ENCODE peak calls at places on chromosomes 1 and 21, in nine cellular contexts. T is spleen, O is adrenal gland, S is psoas muscle, H is aorta, C is Peyer's patch, W is GM23248, V is brain microvascular endothelial cell, E is body of pancreas. Y is an unnamed sample. For H3K27me3, the result is how much of the 10 kb centered on the place peaks cover.

GRCh38 chr1:6854166-6854565 is 68.9 kb downstream of the CAMTA1 start:
- DNase-seq in T (no peak), O (no peak), S (no peak), H (no peak), C (no peak), W (no peak), V (no peak), E (no peak), Y (no peak)

GRCh38 chr1:224300346-224300745 is 29.6 kb downstream of the NVL start:
- DNase-seq in T (no peak), O (peak), S (no peak), H (no peak), C (no peak), W (peak), V (peak), E (no peak), Y (no peak)

GRCh38 chr1:38037481-38037939 is 9.1 kb downstream of the POU3F1 start:
- DNase-seq in T (no peak), O (no peak), S (no peak), H (no peak), C (no peak), W (peak), V (no peak), E (no peak), Y (peak)

GRCh38 chr1:176434200-176434599 is 28.8 kb upstream of the PAPPA2 start:
- DNase-seq in T (no peak), O (no peak), S (no peak), H (no peak), C (no peak), W (no peak), V (no peak), E (no peak), Y (no peak)

GRCh38 chr1:206111528-206111927 is 5.7 kb downstream of the AVPR1B start:
- DNase-seq in T (no peak), O (no peak), S (no peak), H (no peak), C (no peak), W (no peak), V (no peak), E (no peak), Y (no peak)

GRCh38 chr1:88736633-88737248 is 52.7 kb downstream of the PKN2 start:
- DNase-seq in T (no peak), O (no peak), S (no peak), H (no peak), C (no peak), W (peak), V (peak), E (peak), Y (peak)

GRCh38 chr1:2639607-2640521 is 7.0 kb upstream of the MMEL1 start:
- DNase-seq in T (no peak), O (no peak), S (no peak), H (no peak), C (no peak), W (no peak), V (no peak), E (no peak), Y (peak)

GRCh38 chr21:35401476-35401875 is 352.4 kb upstream of the RUNX1 start:
- DNase-seq in T (no peak), O (no peak), S (no peak), H (no peak), C (no peak), W (peak), V (peak), E (no peak), Y (no peak)

GRCh38 chr1:201535046-201535777 is 3.7 kb upstream of the NAV1 start:
- DNase-seq in T (no peak), O (no peak), S (no peak), H (no peak), C (no peak), W (peak), V (no peak), E (no peak), Y (no peak)

GRCh38 chr1:3195966-3196515 is 127.0 kb downstream of the PRDM16 start:
- DNase-seq in T (no peak), O (no peak), S (no peak), H (no peak), C (no peak), W (no peak), V (no peak), E (no peak), Y (no peak)

GRCh38 chr1:36517415-36517814 is 34.7 kb upstream of the CSF3R start:
- DNase-seq in T (no peak), O (no peak), S (no peak), H (no peak), C (no peak), W (no peak), V (no peak), E (no peak), Y (no peak)

GRCh38 chr1:51642739-51643142 is 25.8 kb downstream of the OSBPL9 start:
- DNase-seq in T (no peak), O (no peak), S (no peak), H (no peak), C (no peak), W (peak), V (peak), E (peak), Y (no peak)

GRCh38 chr1:11298390-11299224 is 25.6 kb downstream of the UBIAD1 start:
- DNase-seq in T (no peak), O (no peak), S (peak), H (no peak), C (no peak), W (no peak), V (no peak), E (no peak), Y (no peak)

GRCh38 chr1:1040004-1040991 is 20.4 kb downstream of the AGRN start:
- DNase-seq in T (peak), O (peak), S (peak), H (peak), C (peak), W (peak), V (peak), E (peak), Y (peak)

GRCh38 chr1:163346326-163346870 is 24.6 kb downstream of the NUF2 start:
- DNase-seq in T (no peak), O (no peak), S (no peak), H (no peak), C (no peak), W (peak), V (peak), E (no peak), Y (no peak)

GRCh38 chr1:197691816-197692215 is 83.5 kb downstream of the DENND1B start:
- DNase-seq in T (no peak), O (no peak), S (no peak), H (no peak), C (no peak), W (no peak), V (no peak), E (no peak), Y (peak)

GRCh38 chr1:156051011-156051725 is 2.4 kb downstream of the UBQLN4 start:
- DNase-seq in T (no peak), O (no peak), S (peak), H (no peak), C (no peak), W (no peak), V (no peak), E (no peak), Y (no peak)

GRCh38 chr21:42988234-42988965 is 14.0 kb downstream of the PKNOX1 start:
- DNase-seq in T (no peak), O (no peak), S (no peak), H (no peak), C (no peak), W (peak), V (no peak), E (no peak), Y (no peak)

GRCh38 chr1:165854101-165854845 is 26.9 kb downstream of the UCK2 start:
- DNase-seq in T (no peak), O (no peak), S (no peak), H (no peak), C (no peak), W (peak), V (peak), E (peak), Y (no peak)

GRCh38 chr1:42335050-42335808 is at the start of gene FOXJ3:
- DNase-seq in T (peak), O (peak), S (peak), H (peak), C (peak), W (peak), V (peak), E (peak), Y (peak)

GRCh38 chr1:233183226-233184020 is 112.1 kb downstream of the PCNX2 start:
- DNase-seq in T (no peak), O (no peak), S (no peak), H (no peak), C (no peak), W (peak), V (peak), E (no peak), Y (no peak)

GRCh38 chr1:202498542-202498941 is 150.0 kb downstream of the PPP1R12B start:
- DNase-seq in T (no peak), O (no peak), S (no peak), H (no peak), C (no peak), W (peak), V (peak), E (no peak), Y (no peak)

GRCh38 chr1:234745844-234746797 is 136.1 kb upstream of the IRF2BP2 start:
- DNase-seq in T (no peak), O (no peak), S (no peak), H (no peak), C (no peak), W (peak), V (peak), E (no peak), Y (no peak)

GRCh38 chr1:119885903-119886783 is 10.2 kb downstream of the ADAM30 start:
- DNase-seq in T (peak), O (peak), S (no peak), H (peak), C (peak), W (peak), V (peak), E (peak), Y (peak)

GRCh38 chr1:18643154-18644012 is 12.7 kb downstream of the PAX7 start:
- DNase-seq in T (no peak), O (no peak), S (no peak), H (no peak), C (no peak), W (no peak), V (no peak), E (no peak), Y (peak)

GRCh38 chr1:38370716-38371504 is 324.3 kb upstream of the POU3F1 start:
- DNase-seq in T (no peak), O (no peak), S (no peak), H (no peak), C (no peak), W (no peak), V (no peak), E (no peak), Y (no peak)

GRCh38 chr1:3664700-3665375 is 12.5 kb downstream of the TP73 start:
- DNase-seq in T (peak), O (no peak), S (no peak), H (peak), C (no peak), W (no peak), V (no peak), E (no peak), Y (no peak)

GRCh38 chr1:20069932-20070331 is at the start of gene PLA2G5:
- DNase-seq in T (no peak), O (peak), S (peak), H (peak), C (no peak), W (peak), V (no peak), E (peak), Y (no peak)

GRCh38 chr1:19068639-19069276 is 112.3 kb upstream of the IFFO2 start:
- DNase-seq in T (no peak), O (no peak), S (no peak), H (no peak), C (no peak), W (no peak), V (no peak), E (no peak), Y (no peak)

GRCh38 chr1:181149326-181150000 is 61.0 kb downstream of the IER5 start:
- DNase-seq in T (peak), O (no peak), S (no peak), H (no peak), C (no peak), W (no peak), V (no peak), E (no peak), Y (peak)

GRCh38 chr1:183810756-183811155 is 5.8 kb downstream of the RGL1 start:
- DNase-seq in T (no peak), O (no peak), S (no peak), H (no peak), C (no peak), W (peak), V (no peak), E (no peak), Y (no peak)

GRCh38 chr1:22600071-22600816 is 36.2 kb upstream of the C1QA start:
- DNase-seq in T (no peak), O (no peak), S (peak), H (no peak), C (no peak), W (no peak), V (no peak), E (no peak), Y (peak)

GRCh38 chr1:208164609-208165008 is 79.6 kb downstream of the PLXNA2 start:
- DNase-seq in T (no peak), O (no peak), S (no peak), H (no peak), C (no peak), W (no peak), V (no peak), E (no peak), Y (peak)

GRCh38 chr21:30668776-30669175 is 26.1 kb downstream of the KRTAP20-3 start:
- DNase-seq in T (no peak), O (no peak), S (no peak), H (no peak), C (no peak), W (no peak), V (no peak), E (no peak), Y (no peak)
- H3K4me3 ChIP-seq in T (no peak), O (no peak), S (no peak), H (no peak), C (no peak), W (no peak), V (no peak), E (no peak), Y (no peak)

GRCh38 chr1:228744356-228744755 is 9.1 kb downstream of the RHOU start:
- DNase-seq in T (no peak), O (no peak), S (no peak), H (no peak), C (no peak), W (no peak), V (no peak), E (no peak), Y (no peak)
- H3K27me3 ChIP-seq in T (under half), O (under half), S (under half), H (under half), C (under half), W (under half), V (under half), E (under half), Y (under half)

GRCh38 chr1:100769906-100770646 is 50.5 kb downstream of the VCAM1 start:
- DNase-seq in T (no peak), O (no peak), S (no peak), H (no peak), C (no peak), W (no peak), V (no peak), E (no peak), Y (no peak)
- H3K4me3 ChIP-seq in T (no peak), O (no peak), S (no peak), H (no peak), C (no peak), W (no peak), V (no peak), E (no peak), Y (no peak)

DNA sequence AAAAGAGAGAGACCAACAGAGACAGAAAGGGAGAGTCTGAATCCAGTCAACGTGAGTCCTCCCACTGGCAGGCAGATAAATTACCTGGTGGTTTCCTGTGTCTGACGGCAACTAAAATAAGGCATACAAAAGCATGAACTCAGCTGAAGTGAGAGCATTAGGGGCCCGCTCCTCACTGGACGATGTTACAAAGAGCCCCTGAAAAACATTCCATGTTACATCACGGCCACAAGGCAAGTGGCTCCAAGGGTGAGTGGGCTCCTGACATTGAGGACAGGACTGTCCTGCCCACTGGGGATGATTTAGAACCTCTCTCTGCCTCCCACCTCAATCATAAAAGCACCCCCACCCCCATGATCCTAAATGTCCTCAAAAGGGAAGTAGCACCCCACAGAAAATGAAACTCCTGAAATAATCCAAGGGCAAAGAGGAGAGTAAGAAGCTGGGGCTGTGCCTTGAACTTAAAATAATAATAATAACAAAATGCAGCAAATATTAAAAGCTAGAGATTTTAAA is 66.8 kb upstream of the TIAM1 start:
- DNase-seq in T (no peak), O (no peak), S (no peak), H (no peak), C (no peak), W (no peak), V (no peak), E (no peak), Y (no peak)
- H3K27me3 ChIP-seq in T (under half), O (under half), S (under half), H (under half), C (under half), W (under half), V (under half), E (under half), Y (under half)

DNA sequence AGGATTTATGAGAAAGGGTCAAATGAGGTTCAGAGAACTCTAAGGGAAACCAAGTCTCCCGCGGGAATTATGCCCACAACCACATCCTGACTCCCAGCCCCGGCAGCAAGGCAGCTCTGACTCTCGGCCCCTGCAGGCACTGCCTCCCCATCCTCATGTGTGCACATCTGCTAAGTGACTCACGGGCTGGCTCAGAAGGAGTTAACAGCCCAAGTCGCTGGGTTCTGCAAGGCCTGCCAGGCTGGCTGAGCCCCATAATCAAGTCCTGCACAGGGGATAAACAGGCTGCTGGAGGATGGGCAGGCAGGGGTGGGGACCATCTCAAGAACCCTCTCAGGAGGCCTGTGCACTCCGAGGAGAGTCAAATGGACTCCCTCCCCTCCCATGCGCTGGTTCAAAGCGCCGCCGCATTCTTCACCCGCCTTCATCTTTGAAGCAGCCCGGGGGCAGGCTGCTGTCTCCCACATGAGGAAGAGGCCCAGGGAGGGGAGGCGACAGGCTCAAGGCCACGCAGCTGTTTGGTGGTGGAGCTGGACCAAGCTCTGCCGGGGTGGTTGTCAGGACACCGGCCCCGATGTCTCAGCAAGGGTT is 344.3 kb downstream of the MATN1 start:
- DNase-seq in T (peak), O (no peak), S (no peak), H (no peak), C (peak), W (peak), V (peak), E (no peak), Y (no peak)
- H3K4me3 ChIP-seq in T (no peak), O (no peak), S (no peak), H (no peak), C (no peak), W (no peak), V (no peak), E (no peak), Y (no peak)